ENCODE peak calls at places on chromosomes 16 and 17, in eight cellular contexts. One of them, this sample, is unnamed.

GRCh38 chr16:30087181-30087898 is 4.4 kb downstream of the TBX6 start:
- DNase-seq in GM23338: no peak
- DNase-seq in neural progenitor cell: no peak
- DNase-seq in PC-3: no peak
- DNase-seq in SK-N-SH: no peak
- DNase-seq in MM.1S: no peak
- DNase-seq in HCT116: no peak
- DNase-seq in hepatocyte: no peak
- DNase-seq in this sample: no peak

GRCh38 chr16:56189990-56190902 is 1.0 kb upstream of the GNAO1 start:
- DNase-seq in GM23338: peak
- DNase-seq in neural progenitor cell: peak
- DNase-seq in PC-3: no peak
- DNase-seq in SK-N-SH: peak
- DNase-seq in MM.1S: no peak
- DNase-seq in HCT116: no peak
- DNase-seq in hepatocyte: no peak
- DNase-seq in this sample: no peak

GRCh38 chr16:51012396-51012795 is 138.7 kb downstream of the SALL1 start:
- DNase-seq in GM23338: no peak
- DNase-seq in neural progenitor cell: no peak
- DNase-seq in PC-3: no peak
- DNase-seq in SK-N-SH: no peak
- DNase-seq in MM.1S: no peak
- DNase-seq in HCT116: no peak
- DNase-seq in hepatocyte: no peak
- DNase-seq in this sample: no peak

GRCh38 chr17:28219771-28220170 is 99.2 kb upstream of the TMEM97 start:
- DNase-seq in GM23338: no peak
- DNase-seq in neural progenitor cell: no peak
- DNase-seq in PC-3: peak
- DNase-seq in SK-N-SH: no peak
- DNase-seq in MM.1S: no peak
- DNase-seq in HCT116: no peak
- DNase-seq in hepatocyte: no peak
- DNase-seq in this sample: no peak

GRCh38 chr16:58345574-58346354 is 46.5 kb upstream of the GINS3 start:
- DNase-seq in GM23338: no peak
- DNase-seq in neural progenitor cell: no peak
- DNase-seq in PC-3: peak
- DNase-seq in SK-N-SH: no peak
- DNase-seq in MM.1S: peak
- DNase-seq in HCT116: no peak
- DNase-seq in hepatocyte: no peak
- DNase-seq in this sample: peak

GRCh38 chr17:63529711-63530556 is 6.8 kb downstream of the KCNH6 start:
- DNase-seq in GM23338: no peak
- DNase-seq in neural progenitor cell: no peak
- DNase-seq in PC-3: no peak
- DNase-seq in SK-N-SH: peak
- DNase-seq in MM.1S: no peak
- DNase-seq in HCT116: no peak
- DNase-seq in hepatocyte: no peak
- DNase-seq in this sample: no peak

GRCh38 chr17:34206569-34206968 is 48.5 kb upstream of the CCL2 start:
- DNase-seq in GM23338: no peak
- DNase-seq in neural progenitor cell: no peak
- DNase-seq in PC-3: no peak
- DNase-seq in SK-N-SH: no peak
- DNase-seq in MM.1S: no peak
- DNase-seq in HCT116: no peak
- DNase-seq in hepatocyte: no peak
- DNase-seq in this sample: no peak

GRCh38 chr17:36591434-36592315 is at the start of gene DHRS11:
- DNase-seq in GM23338: peak
- DNase-seq in neural progenitor cell: peak
- DNase-seq in PC-3: peak
- DNase-seq in SK-N-SH: peak
- DNase-seq in MM.1S: peak
- DNase-seq in HCT116: peak
- DNase-seq in hepatocyte: peak
- DNase-seq in this sample: peak

GRCh38 chr17:50649042-50649908 is 14.6 kb downstream of the ABCC3 start:
- DNase-seq in GM23338: no peak
- DNase-seq in neural progenitor cell: no peak
- DNase-seq in PC-3: peak
- DNase-seq in SK-N-SH: no peak
- DNase-seq in MM.1S: no peak
- DNase-seq in HCT116: peak
- DNase-seq in hepatocyte: no peak
- DNase-seq in this sample: no peak

GRCh38 chr17:45977506-45977824 is 21.6 kb upstream of the STH start:
- DNase-seq in GM23338: no peak
- DNase-seq in neural progenitor cell: no peak
- DNase-seq in PC-3: no peak
- DNase-seq in SK-N-SH: no peak
- DNase-seq in MM.1S: no peak
- DNase-seq in HCT116: no peak
- DNase-seq in hepatocyte: no peak
- DNase-seq in this sample: no peak

GRCh38 chr16:3065069-3065741 is at the start of gene IL32:
- DNase-seq in GM23338: no peak
- DNase-seq in neural progenitor cell: no peak
- DNase-seq in PC-3: peak
- DNase-seq in SK-N-SH: no peak
- DNase-seq in MM.1S: no peak
- DNase-seq in HCT116: no peak
- DNase-seq in hepatocyte: peak
- DNase-seq in this sample: no peak

GRCh38 chr17:7769854-7770253 is 52.3 kb downstream of the DNAH2 start:
- DNase-seq in GM23338: no peak
- DNase-seq in neural progenitor cell: no peak
- DNase-seq in PC-3: peak
- DNase-seq in SK-N-SH: no peak
- DNase-seq in MM.1S: no peak
- DNase-seq in HCT116: no peak
- DNase-seq in hepatocyte: no peak
- DNase-seq in this sample: no peak

GRCh38 chr16:17357302-17358062 is 113.3 kb downstream of the XYLT1 start:
- DNase-seq in GM23338: no peak
- DNase-seq in neural progenitor cell: no peak
- DNase-seq in PC-3: no peak
- DNase-seq in SK-N-SH: no peak
- DNase-seq in MM.1S: no peak
- DNase-seq in HCT116: no peak
- DNase-seq in hepatocyte: no peak
- DNase-seq in this sample: no peak

GRCh38 chr17:44095647-44096496 is 25.3 kb downstream of the G6PC3 start:
- DNase-seq in GM23338: peak
- DNase-seq in neural progenitor cell: peak
- DNase-seq in PC-3: peak
- DNase-seq in SK-N-SH: peak
- DNase-seq in MM.1S: no peak
- DNase-seq in HCT116: no peak
- DNase-seq in hepatocyte: peak
- DNase-seq in this sample: no peak

GRCh38 chr17:9676084-9676483 is 30.8 kb downstream of the USP43 start:
- DNase-seq in GM23338: peak
- DNase-seq in neural progenitor cell: no peak
- DNase-seq in PC-3: peak
- DNase-seq in SK-N-SH: no peak
- DNase-seq in MM.1S: no peak
- DNase-seq in HCT116: no peak
- DNase-seq in hepatocyte: peak
- DNase-seq in this sample: no peak

GRCh38 chr16:2090819-2091721 is 43.3 kb downstream of the TSC2 start:
- DNase-seq in GM23338: peak
- DNase-seq in neural progenitor cell: peak
- DNase-seq in PC-3: peak
- DNase-seq in SK-N-SH: peak
- DNase-seq in MM.1S: no peak
- DNase-seq in HCT116: peak
- DNase-seq in hepatocyte: peak
- DNase-seq in this sample: peak

GRCh38 chr16:74997042-74997491 is 1.8 kb upstream of the ZNRF1 start:
- DNase-seq in GM23338: no peak
- DNase-seq in neural progenitor cell: no peak
- DNase-seq in PC-3: no peak
- DNase-seq in SK-N-SH: no peak
- DNase-seq in MM.1S: no peak
- DNase-seq in HCT116: no peak
- DNase-seq in hepatocyte: peak
- DNase-seq in this sample: no peak

GRCh38 chr17:80927791-80928216 is 63.8 kb upstream of the CHMP6 start:
- DNase-seq in GM23338: no peak
- DNase-seq in neural progenitor cell: peak
- DNase-seq in PC-3: no peak
- DNase-seq in SK-N-SH: no peak
- DNase-seq in MM.1S: no peak
- DNase-seq in HCT116: no peak
- DNase-seq in hepatocyte: no peak
- DNase-seq in this sample: no peak
- TF ChIP-seq CTCF in GM23338: peak
- TF ChIP-seq CTCF in neural progenitor cell: peak
- TF ChIP-seq CTCF in PC-3: no peak
- TF ChIP-seq CTCF in SK-N-SH: no peak
- TF ChIP-seq CTCF in MM.1S: no peak
- TF ChIP-seq CTCF in HCT116: no peak
- TF ChIP-seq CTCF in hepatocyte: no peak
- TF ChIP-seq CTCF in this sample: no peak

GRCh38 chr17:30248786-30249185 is 13.3 kb upstream of the SLC6A4 start:
- DNase-seq in GM23338: no peak
- DNase-seq in neural progenitor cell: no peak
- DNase-seq in PC-3: no peak
- DNase-seq in SK-N-SH: no peak
- DNase-seq in MM.1S: no peak
- DNase-seq in HCT116: no peak
- DNase-seq in hepatocyte: no peak
- DNase-seq in this sample: no peak

GRCh38 chr17:30246460-30246859 is 11.0 kb upstream of the SLC6A4 start:
- DNase-seq in GM23338: no peak
- DNase-seq in neural progenitor cell: no peak
- DNase-seq in PC-3: no peak
- DNase-seq in SK-N-SH: no peak
- DNase-seq in MM.1S: no peak
- DNase-seq in HCT116: no peak
- DNase-seq in hepatocyte: no peak
- DNase-seq in this sample: no peak

GRCh38 chr17:30243002-30243401 is 7.5 kb upstream of the SLC6A4 start:
- DNase-seq in GM23338: no peak
- DNase-seq in neural progenitor cell: no peak
- DNase-seq in PC-3: no peak
- DNase-seq in SK-N-SH: no peak
- DNase-seq in MM.1S: no peak
- DNase-seq in HCT116: no peak
- DNase-seq in hepatocyte: no peak
- DNase-seq in this sample: no peak

GRCh38 chr17:30243568-30243967 is 8.1 kb upstream of the SLC6A4 start:
- DNase-seq in GM23338: no peak
- DNase-seq in neural progenitor cell: no peak
- DNase-seq in PC-3: no peak
- DNase-seq in SK-N-SH: no peak
- DNase-seq in MM.1S: no peak
- DNase-seq in HCT116: no peak
- DNase-seq in hepatocyte: no peak
- DNase-seq in this sample: no peak

DNA sequence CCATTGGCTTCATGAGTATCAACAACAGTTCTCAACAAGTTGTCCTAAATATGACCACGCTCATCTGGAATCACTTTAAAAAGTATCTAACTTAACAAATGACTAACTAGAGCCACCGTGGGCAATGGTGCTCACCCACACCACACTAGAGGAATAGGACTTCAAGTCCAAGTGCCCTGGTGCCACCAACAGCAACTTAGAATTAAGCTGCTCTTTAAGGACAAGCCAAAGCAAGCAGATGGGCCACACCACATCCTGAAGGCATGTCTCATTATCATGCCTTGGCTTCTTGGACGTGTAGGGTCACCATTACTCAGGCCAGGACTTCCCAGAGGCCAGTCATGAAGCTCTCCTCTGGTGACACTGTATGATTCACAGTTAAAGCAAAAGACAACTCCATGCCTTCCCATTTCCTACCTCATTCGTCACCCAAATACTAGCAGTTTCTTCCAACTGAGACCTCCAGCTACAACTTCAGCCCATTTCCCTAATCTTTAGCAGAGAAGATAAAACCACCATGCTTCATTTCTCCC is 9.4 kb upstream of the SLC6A4 start:
- DNase-seq in GM23338: no peak
- DNase-seq in neural progenitor cell: no peak
- DNase-seq in PC-3: peak
- DNase-seq in SK-N-SH: no peak
- DNase-seq in MM.1S: no peak
- DNase-seq in HCT116: no peak
- DNase-seq in hepatocyte: no peak
- DNase-seq in this sample: no peak
- H2AFZ ChIP-seq in GM23338: no peak
- H2AFZ ChIP-seq in neural progenitor cell: no peak
- H2AFZ ChIP-seq in PC-3: no peak
- H2AFZ ChIP-seq in SK-N-SH: no peak
- H2AFZ ChIP-seq in MM.1S: no peak
- H2AFZ ChIP-seq in HCT116: no peak
- H2AFZ ChIP-seq in hepatocyte: no peak
- H2AFZ ChIP-seq in this sample: no peak

DNA sequence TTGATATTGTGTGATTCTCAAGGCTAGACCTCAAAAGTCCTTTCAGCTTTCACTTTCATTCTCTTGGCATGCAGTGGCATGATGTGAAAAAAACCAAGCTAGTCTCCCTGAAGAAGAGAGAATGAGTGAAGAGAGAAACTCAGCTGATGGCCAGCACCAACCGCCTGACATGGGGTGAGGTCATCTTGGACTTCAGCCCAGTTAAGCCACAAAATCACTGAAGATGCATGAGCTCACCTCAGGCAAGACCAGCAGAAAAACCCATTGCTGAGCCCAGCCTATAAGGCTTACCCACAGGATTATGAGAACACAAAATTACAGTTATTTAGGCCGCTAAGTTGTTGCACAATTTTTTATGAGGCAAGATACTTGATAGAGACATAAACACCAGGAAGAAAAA is 496.5 kb downstream of the TOX3 start:
- DNase-seq in GM23338: no peak
- DNase-seq in neural progenitor cell: no peak
- DNase-seq in PC-3: no peak
- DNase-seq in SK-N-SH: no peak
- DNase-seq in MM.1S: peak
- DNase-seq in HCT116: no peak
- DNase-seq in hepatocyte: peak
- DNase-seq in this sample: no peak
- TF ChIP-seq EZH2phosphoT487 in GM23338: no peak
- TF ChIP-seq EZH2phosphoT487 in neural progenitor cell: no peak
- TF ChIP-seq EZH2phosphoT487 in PC-3: no peak
- TF ChIP-seq EZH2phosphoT487 in SK-N-SH: no peak
- TF ChIP-seq EZH2phosphoT487 in MM.1S: no peak
- TF ChIP-seq EZH2phosphoT487 in HCT116: no peak
- TF ChIP-seq EZH2phosphoT487 in hepatocyte: no peak
- TF ChIP-seq EZH2phosphoT487 in this sample: no peak

DNA sequence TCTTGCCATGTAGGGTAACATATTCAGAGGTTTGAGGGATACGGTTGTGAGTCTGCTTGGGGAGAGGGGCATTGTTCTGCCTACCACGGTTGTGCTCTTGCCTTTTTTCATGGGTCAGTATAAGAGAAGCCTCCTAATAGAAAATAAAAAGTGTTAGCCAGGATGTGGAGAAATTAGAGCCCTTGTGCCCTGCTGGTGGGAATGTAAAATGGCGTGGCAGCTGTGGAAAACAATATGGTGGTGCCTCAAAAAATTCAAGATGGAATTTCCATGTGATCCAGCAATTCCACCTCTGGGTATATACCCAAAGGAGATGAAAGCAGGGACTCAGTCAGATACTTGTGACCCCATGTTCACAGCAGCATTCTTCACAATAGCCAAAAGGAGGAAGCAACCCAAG is 14.2 kb upstream of the LRRC75A start:
- DNase-seq in GM23338: peak
- DNase-seq in neural progenitor cell: no peak
- DNase-seq in PC-3: no peak
- DNase-seq in SK-N-SH: no peak
- DNase-seq in MM.1S: no peak
- DNase-seq in HCT116: no peak
- DNase-seq in hepatocyte: no peak
- DNase-seq in this sample: no peak
- TF ChIP-seq CTCF in GM23338: peak
- TF ChIP-seq CTCF in neural progenitor cell: peak
- TF ChIP-seq CTCF in PC-3: peak
- TF ChIP-seq CTCF in SK-N-SH: peak
- TF ChIP-seq CTCF in MM.1S: no peak
- TF ChIP-seq CTCF in HCT116: peak
- TF ChIP-seq CTCF in hepatocyte: no peak
- TF ChIP-seq CTCF in this sample: no peak

This sample was measured in OCI-LY7.